ENCODE peak calls at places on chromosome 3, in nine cellular contexts. J is neuronal stem cell; Z is nucleus accumbens; R is H54; N is stimulated activated naive CD8-positive, alpha-beta T cell treated with anti-CD3 and anti-CD28 coated beads, Interleukin-15, Interleukin-2, amounts not matched to agents 100 U/mL and 50 U/mL, for 24 hours; I is transverse colon; F is H4; B is ELF-1; D is fibroblast of lung. Q is an unnamed sample.

GRCh38 chr3:96354106-96354505 is 460.3 kb upstream of the EPHA6 start:
- DNase-seq in Z (no peak), R (no peak), N (no peak), I (no peak), F (no peak), B (no peak), J (no peak), D (no peak), Q (no peak)

GRCh38 chr3:113626513-113627371 is 69.7 kb downstream of the USF3 start:
- DNase-seq in F (peak), Z (peak), I (peak), R (peak), D (peak), N (peak), J (peak), B (peak), Q (peak)

GRCh38 chr3:66800941-66801545 is 197.1 kb upstream of the KBTBD8 start:
- DNase-seq in D (peak), R (no peak), N (no peak), Z (no peak), B (no peak), I (no peak), J (no peak), F (no peak), Q (no peak)

GRCh38 chr3:28698706-28699105 is 350.1 kb upstream of the AZI2 start:
- DNase-seq in N (no peak), Z (no peak), F (no peak), I (no peak), B (no peak), R (no peak), D (no peak), J (no peak), Q (no peak)

GRCh38 chr3:56157693-56158092 is 310.6 kb downstream of the ERC2 start:
- DNase-seq in B (peak), R (peak), I (no peak), J (no peak), D (peak), Z (no peak), N (no peak), F (peak), Q (no peak)

GRCh38 chr3:86990171-86990733 is 697 bp downstream of the VGLL3 start:
- DNase-seq in F (peak), I (no peak), B (peak), D (no peak), N (peak), J (no peak), Z (no peak), R (no peak), Q (no peak)

GRCh38 chr3:119913021-119913420 is 131.1 kb downstream of the NR1I2 start:
- DNase-seq in D (peak), I (no peak), R (no peak), J (no peak), Z (no peak), B (no peak), F (no peak), N (no peak), Q (no peak)

GRCh38 chr3:108181172-108181571 is 41.1 kb downstream of the IFT57 start:
- DNase-seq in J (no peak), I (no peak), R (no peak), Z (no peak), N (no peak), F (no peak), B (no peak), D (peak), Q (no peak)

GRCh38 chr3:196778755-196779154 is 39.1 kb downstream of the PAK2 start:
- DNase-seq in Z (no peak), F (peak), I (no peak), J (no peak), B (no peak), N (no peak), D (peak), R (no peak), Q (no peak)

GRCh38 chr3:194058189-194058571 is 77.8 kb upstream of the HES1 start:
- DNase-seq in B (peak), Z (peak), R (no peak), D (peak), N (peak), J (peak), I (peak), F (no peak), Q (peak)

GRCh38 chr3:47347217-47347801 is 33.5 kb upstream of the PTPN23 start:
- DNase-seq in R (no peak), I (peak), Z (no peak), J (no peak), B (peak), D (peak), N (no peak), F (peak), Q (no peak)

GRCh38 chr3:60669636-60670035 is 581.6 kb downstream of the FHIT start:
- DNase-seq in F (no peak), R (no peak), Z (no peak), I (no peak), D (no peak), N (no peak), J (peak), B (peak), Q (no peak)

GRCh38 chr3:193416629-193417028 is 38.1 kb upstream of the ATP13A5 start:
- DNase-seq in B (no peak), J (no peak), D (no peak), F (no peak), I (no peak), R (no peak), N (no peak), Z (no peak), Q (no peak)

GRCh38 chr3:195060531-195061385 is 210.2 kb downstream of the XXYLT1 start:
- DNase-seq in I (no peak), J (no peak), Z (no peak), R (no peak), F (no peak), N (no peak), D (no peak), B (no peak), Q (no peak)

GRCh38 chr3:135513106-135514063 is 452.1 kb upstream of the PPP2R3A start:
- DNase-seq in N (no peak), R (no peak), Z (no peak), J (no peak), D (peak), F (peak), I (no peak), B (peak), Q (no peak)

GRCh38 chr3:50627407-50628051 is 10.6 kb downstream of the MAPKAPK3 start:
- DNase-seq in B (peak), R (peak), D (peak), F (peak), N (peak), I (no peak), J (no peak), Z (no peak), Q (no peak)

GRCh38 chr3:134357914-134358811 is 16.1 kb downstream of the AMOTL2 start:
- DNase-seq in B (peak), R (peak), F (peak), D (peak), J (peak), N (peak), I (no peak), Z (no peak), Q (peak)

GRCh38 chr3:171944109-171945016 is 95.0 kb upstream of the FNDC3B start:
- DNase-seq in J (no peak), B (no peak), D (peak), I (no peak), F (no peak), R (no peak), Z (no peak), N (no peak), Q (no peak)

GRCh38 chr3:42052132-42052866 is 38.9 kb upstream of the TRAK1 start:
- DNase-seq in B (no peak), Z (no peak), R (no peak), N (no peak), F (no peak), I (no peak), D (peak), J (no peak), Q (no peak)

GRCh38 chr3:72595376-72595775 is 252.9 kb downstream of the SHQ1 start:
- DNase-seq in D (no peak), B (no peak), Z (no peak), F (no peak), N (no peak), I (no peak), R (no peak), J (no peak), Q (no peak)

GRCh38 chr3:197154-197855 is 742 bp downstream of the CHL1 start:
- DNase-seq in J (peak), F (no peak), B (no peak), R (no peak), Z (peak), D (no peak), I (no peak), N (no peak), Q (no peak)

GRCh38 chr3:187871204-187871591 is 125.9 kb upstream of the BCL6 start:
- DNase-seq in R (no peak), D (no peak), B (no peak), I (no peak), Z (no peak), N (no peak), F (no peak), J (no peak), Q (no peak)

GRCh38 chr3:114307222-114307840 is 13.5 kb downstream of the TIGIT start:
- DNase-seq in N (no peak), Z (no peak), D (no peak), F (no peak), I (no peak), B (no peak), J (no peak), R (no peak), Q (no peak)

GRCh38 chr3:40765884-40766283 is 241.1 kb downstream of the ZNF621 start:
- DNase-seq in J (no peak), D (no peak), I (no peak), N (no peak), F (no peak), Z (no peak), B (no peak), R (no peak), Q (no peak)

GRCh38 chr3:110576962-110577361 is 494.7 kb upstream of the NECTIN3 start:
- DNase-seq in D (peak), I (no peak), B (peak), J (peak), R (peak), N (no peak), Z (no peak), F (peak), Q (no peak)

GRCh38 chr3:156448300-156448699 is 106.6 kb downstream of the SSR3 start:
- DNase-seq in J (no peak), Z (no peak), N (peak), D (peak), B (peak), I (no peak), R (peak), F (peak), Q (no peak)

GRCh38 chr3:8663177-8664061 is 18.8 kb upstream of the SSUH2 start:
- DNase-seq in D (peak), R (peak), J (peak), B (peak), N (peak), I (peak), Z (peak), F (peak), Q (peak)

GRCh38 chr3:127694467-127695215 is 21.9 kb downstream of the ABTB1 start:
- DNase-seq in J (no peak), F (peak), N (peak), R (no peak), I (peak), D (no peak), Z (no peak), B (no peak), Q (peak)

GRCh38 chr3:23797490-23797889 is 8.3 kb upstream of the UBE2E1 start:
- DNase-seq in N (no peak), Z (no peak), F (no peak), R (no peak), D (no peak), B (no peak), J (no peak), I (no peak), Q (no peak)

GRCh38 chr3:186417791-186418190 is 55.8 kb upstream of the DGKG start:
- DNase-seq in I (no peak), R (peak), J (no peak), D (peak), Z (no peak), F (no peak), B (no peak), N (no peak), Q (no peak)

GRCh38 chr3:63141-63845 is 133.3 kb upstream of the CHL1 start:
- DNase-seq in Z (peak), D (peak), I (no peak), J (no peak), F (peak), R (no peak), N (no peak), B (no peak), Q (peak)

GRCh38 chr3:63523100-63523499 is 129.4 kb upstream of the SNTN start:
- DNase-seq in B (peak), I (no peak), N (no peak), J (peak), F (peak), D (no peak), R (peak), Z (no peak), Q (no peak)